ENCODE peak calls at places on chromosomes 13 and 19, in five cellular contexts. One of them, this sample, is unnamed.
A peak's percentile ranks its signal among the peaks of the same experiment; 100 is the strongest.

GRCh38 chr13:47594833-47595232 is 406.2 kb downstream of the SUCLA2 start:
- DNase-seq in fibroblast of mammary gland: peak; percentile 38
- DNase-seq in Right ventricle myocardium superior: no peak
- DNase-seq in activated CD4-positive, alpha-beta T cell treated with anti-CD3 and anti-CD28 coated beads for 24 hours: no peak
- DNase-seq in NCI-H510A: no peak
- DNase-seq in this sample: peak; percentile 35

GRCh38 chr13:99103536-99103935 is 97.1 kb upstream of the UBAC2 start:
- DNase-seq in fibroblast of mammary gland: no peak
- DNase-seq in Right ventricle myocardium superior: no peak
- DNase-seq in activated CD4-positive, alpha-beta T cell treated with anti-CD3 and anti-CD28 coated beads for 24 hours: no peak
- DNase-seq in NCI-H510A: no peak
- DNase-seq in this sample: peak; percentile 53

GRCh38 chr13:50509771-50510441 is 333.6 kb downstream of the DLEU7 start:
- DNase-seq in fibroblast of mammary gland: no peak
- DNase-seq in Right ventricle myocardium superior: no peak
- DNase-seq in activated CD4-positive, alpha-beta T cell treated with anti-CD3 and anti-CD28 coated beads for 24 hours: no peak
- DNase-seq in NCI-H510A: no peak
- DNase-seq in this sample: no peak

GRCh38 chr13:39317284-39317683 is 279.0 kb downstream of the NHLRC3 start:
- DNase-seq in fibroblast of mammary gland: peak; percentile 86
- DNase-seq in Right ventricle myocardium superior: peak; percentile 59
- DNase-seq in activated CD4-positive, alpha-beta T cell treated with anti-CD3 and anti-CD28 coated beads for 24 hours: no peak
- DNase-seq in NCI-H510A: no peak
- DNase-seq in this sample: peak; percentile 84

GRCh38 chr19:46764817-46765291 is 18.6 kb upstream of the STRN4 start:
- DNase-seq in fibroblast of mammary gland: no peak
- DNase-seq in Right ventricle myocardium superior: no peak
- DNase-seq in activated CD4-positive, alpha-beta T cell treated with anti-CD3 and anti-CD28 coated beads for 24 hours: no peak
- DNase-seq in NCI-H510A: no peak
- DNase-seq in this sample: no peak

GRCh38 chr13:82713681-82714405 is 1168.4 kb downstream of the SLITRK1 start:
- DNase-seq in fibroblast of mammary gland: peak; percentile 71
- DNase-seq in Right ventricle myocardium superior: no peak
- DNase-seq in activated CD4-positive, alpha-beta T cell treated with anti-CD3 and anti-CD28 coated beads for 24 hours: no peak
- DNase-seq in NCI-H510A: no peak
- DNase-seq in this sample: peak; percentile 23

GRCh38 chr13:42899266-42899665 is 92.8 kb downstream of the EPSTI1 start:
- DNase-seq in fibroblast of mammary gland: no peak
- DNase-seq in Right ventricle myocardium superior: no peak
- DNase-seq in activated CD4-positive, alpha-beta T cell treated with anti-CD3 and anti-CD28 coated beads for 24 hours: no peak
- DNase-seq in NCI-H510A: no peak
- DNase-seq in this sample: no peak

GRCh38 chr13:48493076-48493765 is 39.7 kb downstream of the RCBTB2 start:
- DNase-seq in fibroblast of mammary gland: no peak
- DNase-seq in Right ventricle myocardium superior: no peak
- DNase-seq in activated CD4-positive, alpha-beta T cell treated with anti-CD3 and anti-CD28 coated beads for 24 hours: no peak
- DNase-seq in NCI-H510A: no peak
- DNase-seq in this sample: no peak

GRCh38 chr13:40975441-40975840 is 43.7 kb downstream of the ELF1 start:
- DNase-seq in fibroblast of mammary gland: no peak
- DNase-seq in Right ventricle myocardium superior: no peak
- DNase-seq in activated CD4-positive, alpha-beta T cell treated with anti-CD3 and anti-CD28 coated beads for 24 hours: no peak
- DNase-seq in NCI-H510A: no peak
- DNase-seq in this sample: no peak

GRCh38 chr13:26219726-26220125 is 2.4 kb downstream of the RNF6 start:
- DNase-seq in fibroblast of mammary gland: peak; percentile 32
- DNase-seq in Right ventricle myocardium superior: no peak
- DNase-seq in activated CD4-positive, alpha-beta T cell treated with anti-CD3 and anti-CD28 coated beads for 24 hours: no peak
- DNase-seq in NCI-H510A: no peak
- DNase-seq in this sample: no peak

GRCh38 chr13:31773538-31773937 is 34.2 kb downstream of the RXFP2 start:
- DNase-seq in fibroblast of mammary gland: peak; percentile 92
- DNase-seq in Right ventricle myocardium superior: no peak
- DNase-seq in activated CD4-positive, alpha-beta T cell treated with anti-CD3 and anti-CD28 coated beads for 24 hours: no peak
- DNase-seq in NCI-H510A: no peak
- DNase-seq in this sample: peak; percentile 56

GRCh38 chr13:83372786-83373185 is 509.5 kb downstream of the SLITRK1 start:
- DNase-seq in fibroblast of mammary gland: peak; percentile 21
- DNase-seq in Right ventricle myocardium superior: no peak
- DNase-seq in activated CD4-positive, alpha-beta T cell treated with anti-CD3 and anti-CD28 coated beads for 24 hours: no peak
- DNase-seq in NCI-H510A: no peak
- DNase-seq in this sample: peak; percentile 9

GRCh38 chr19:15464394-15465385 is at the start of gene RASAL3:
- DNase-seq in fibroblast of mammary gland: no peak
- DNase-seq in Right ventricle myocardium superior: no peak
- DNase-seq in activated CD4-positive, alpha-beta T cell treated with anti-CD3 and anti-CD28 coated beads for 24 hours: no peak
- DNase-seq in NCI-H510A: no peak
- DNase-seq in this sample: no peak

GRCh38 chr19:18353378-18354005 is 13.1 kb downstream of the PGPEP1 start:
- DNase-seq in fibroblast of mammary gland: no peak
- DNase-seq in Right ventricle myocardium superior: no peak
- DNase-seq in activated CD4-positive, alpha-beta T cell treated with anti-CD3 and anti-CD28 coated beads for 24 hours: no peak
- DNase-seq in NCI-H510A: no peak
- DNase-seq in this sample: no peak

GRCh38 chr13:46134961-46135522 is 30.2 kb upstream of the CPB2 start:
- DNase-seq in fibroblast of mammary gland: no peak
- DNase-seq in Right ventricle myocardium superior: no peak
- DNase-seq in activated CD4-positive, alpha-beta T cell treated with anti-CD3 and anti-CD28 coated beads for 24 hours: no peak
- DNase-seq in NCI-H510A: peak; percentile 53
- DNase-seq in this sample: peak; percentile 62

GRCh38 chr13:91722267-91722884 is 324.0 kb downstream of the GPC5 start:
- DNase-seq in fibroblast of mammary gland: peak; percentile 17
- DNase-seq in Right ventricle myocardium superior: no peak
- DNase-seq in activated CD4-positive, alpha-beta T cell treated with anti-CD3 and anti-CD28 coated beads for 24 hours: no peak
- DNase-seq in NCI-H510A: no peak
- DNase-seq in this sample: peak; percentile 52

GRCh38 chr13:100209857-100210580 is 121.1 kb downstream of the PCCA start:
- DNase-seq in fibroblast of mammary gland: peak; percentile 84
- DNase-seq in Right ventricle myocardium superior: no peak
- DNase-seq in activated CD4-positive, alpha-beta T cell treated with anti-CD3 and anti-CD28 coated beads for 24 hours: no peak
- DNase-seq in NCI-H510A: no peak
- DNase-seq in this sample: peak; percentile 47

GRCh38 chr13:75404721-75405120 is 77.2 kb downstream of the TBC1D4 start:
- DNase-seq in fibroblast of mammary gland: no peak
- DNase-seq in Right ventricle myocardium superior: no peak
- DNase-seq in activated CD4-positive, alpha-beta T cell treated with anti-CD3 and anti-CD28 coated beads for 24 hours: no peak
- DNase-seq in NCI-H510A: no peak
- DNase-seq in this sample: no peak

GRCh38 chr13:97468331-97468730 is 34.4 kb downstream of the RAP2A start:
- DNase-seq in fibroblast of mammary gland: peak; percentile 17
- DNase-seq in Right ventricle myocardium superior: no peak
- DNase-seq in activated CD4-positive, alpha-beta T cell treated with anti-CD3 and anti-CD28 coated beads for 24 hours: no peak
- DNase-seq in NCI-H510A: no peak
- DNase-seq in this sample: peak; percentile 61

GRCh38 chr13:68697551-68697950 is 1410.1 kb upstream of the ATXN8OS start:
- DNase-seq in fibroblast of mammary gland: no peak
- DNase-seq in Right ventricle myocardium superior: no peak
- DNase-seq in activated CD4-positive, alpha-beta T cell treated with anti-CD3 and anti-CD28 coated beads for 24 hours: no peak
- DNase-seq in NCI-H510A: no peak
- DNase-seq in this sample: no peak

GRCh38 chr19:48752511-48753365 is at the start of gene FUT1:
- DNase-seq in fibroblast of mammary gland: no peak
- DNase-seq in Right ventricle myocardium superior: peak; percentile 82
- DNase-seq in activated CD4-positive, alpha-beta T cell treated with anti-CD3 and anti-CD28 coated beads for 24 hours: no peak
- DNase-seq in NCI-H510A: peak; percentile 95
- DNase-seq in this sample: no peak

GRCh38 chr13:107553838-107554237 is 661.5 kb downstream of the LIG4 start:
- DNase-seq in fibroblast of mammary gland: peak; percentile 9
- DNase-seq in Right ventricle myocardium superior: no peak
- DNase-seq in activated CD4-positive, alpha-beta T cell treated with anti-CD3 and anti-CD28 coated beads for 24 hours: no peak
- DNase-seq in NCI-H510A: peak; percentile 14
- DNase-seq in this sample: peak; percentile 39

GRCh38 chr19:29724102-29724641 is 9.1 kb upstream of the C19orf12 start:
- DNase-seq in fibroblast of mammary gland: no peak
- DNase-seq in Right ventricle myocardium superior: no peak
- DNase-seq in activated CD4-positive, alpha-beta T cell treated with anti-CD3 and anti-CD28 coated beads for 24 hours: no peak
- DNase-seq in NCI-H510A: no peak
- DNase-seq in this sample: peak; percentile 31

GRCh38 chr19:37077615-37077928 is 661 bp upstream of the ZNF420 start:
- DNase-seq in fibroblast of mammary gland: peak; percentile 14
- DNase-seq in Right ventricle myocardium superior: no peak
- DNase-seq in activated CD4-positive, alpha-beta T cell treated with anti-CD3 and anti-CD28 coated beads for 24 hours: no peak
- DNase-seq in NCI-H510A: no peak
- DNase-seq in this sample: no peak

GRCh38 chr13:48579167-48579918 is 46.5 kb upstream of the RCBTB2 start:
- DNase-seq in fibroblast of mammary gland: no peak
- DNase-seq in Right ventricle myocardium superior: no peak
- DNase-seq in activated CD4-positive, alpha-beta T cell treated with anti-CD3 and anti-CD28 coated beads for 24 hours: no peak
- DNase-seq in NCI-H510A: no peak
- DNase-seq in this sample: no peak

GRCh38 chr13:22736084-22736767 is 444.6 kb upstream of the SGCG start:
- DNase-seq in fibroblast of mammary gland: no peak
- DNase-seq in Right ventricle myocardium superior: no peak
- DNase-seq in activated CD4-positive, alpha-beta T cell treated with anti-CD3 and anti-CD28 coated beads for 24 hours: no peak
- DNase-seq in NCI-H510A: no peak
- DNase-seq in this sample: no peak

GRCh38 chr13:20353973-20354372 is 121.9 kb upstream of the GJB6 start:
- DNase-seq in fibroblast of mammary gland: peak; percentile 80
- DNase-seq in Right ventricle myocardium superior: no peak
- DNase-seq in activated CD4-positive, alpha-beta T cell treated with anti-CD3 and anti-CD28 coated beads for 24 hours: no peak
- DNase-seq in NCI-H510A: no peak
- DNase-seq in this sample: peak; percentile 76

GRCh38 chr13:103178986-103179695 is 112.9 kb upstream of the SLC10A2 start:
- DNase-seq in fibroblast of mammary gland: no peak
- DNase-seq in Right ventricle myocardium superior: no peak
- DNase-seq in activated CD4-positive, alpha-beta T cell treated with anti-CD3 and anti-CD28 coated beads for 24 hours: no peak
- DNase-seq in NCI-H510A: no peak
- DNase-seq in this sample: no peak

GRCh38 chr19:18495204-18495911 is 26.5 kb downstream of the ELL start:
- DNase-seq in fibroblast of mammary gland: no peak
- DNase-seq in Right ventricle myocardium superior: no peak
- DNase-seq in activated CD4-positive, alpha-beta T cell treated with anti-CD3 and anti-CD28 coated beads for 24 hours: no peak
- DNase-seq in NCI-H510A: no peak
- DNase-seq in this sample: no peak

GRCh38 chr13:27997904-27998522 is 9.5 kb upstream of the URAD start:
- DNase-seq in fibroblast of mammary gland: peak; percentile 23
- DNase-seq in Right ventricle myocardium superior: no peak
- DNase-seq in activated CD4-positive, alpha-beta T cell treated with anti-CD3 and anti-CD28 coated beads for 24 hours: no peak
- DNase-seq in NCI-H510A: peak; percentile 25
- DNase-seq in this sample: peak; percentile 62

GRCh38 chr13:109998808-109999528 is 212.6 kb upstream of the IRS2 start:
- DNase-seq in fibroblast of mammary gland: peak; percentile 79
- DNase-seq in Right ventricle myocardium superior: no peak
- DNase-seq in activated CD4-positive, alpha-beta T cell treated with anti-CD3 and anti-CD28 coated beads for 24 hours: no peak
- DNase-seq in NCI-H510A: no peak
- DNase-seq in this sample: peak; percentile 84

GRCh38 chr13:43573787-43574562 is 212.8 kb downstream of the ENOX1 start:
- DNase-seq in fibroblast of mammary gland: no peak
- DNase-seq in Right ventricle myocardium superior: no peak
- DNase-seq in activated CD4-positive, alpha-beta T cell treated with anti-CD3 and anti-CD28 coated beads for 24 hours: no peak
- DNase-seq in NCI-H510A: no peak
- DNase-seq in this sample: peak; percentile 58

GRCh38 chr19:12873891-12874745 is 7.1 kb downstream of the DNASE2 start:
- DNase-seq in fibroblast of mammary gland: no peak
- DNase-seq in Right ventricle myocardium superior: no peak
- DNase-seq in activated CD4-positive, alpha-beta T cell treated with anti-CD3 and anti-CD28 coated beads for 24 hours: no peak
- DNase-seq in NCI-H510A: no peak
- DNase-seq in this sample: no peak

This sample was measured in choroid plexus epithelial cell.